ENCODE peak calls at places on chromosomes 2 and 18, in seven cellular contexts. L is lower lobe of right lung, C is pancreas, G is body of pancreas, Q is mesendoderm, D is PC-9, R is DND-41. Y is an unnamed sample.

GRCh38 chr2:119304852-119305251 is 61.8 kb downstream of the C2orf76 start:
- DNase-seq in D (no peak), C (no peak), R (no peak), G (no peak), Q (no peak), L (no peak), Y (peak; percentile 33)

GRCh38 chr18:21740474-21740723 is 193 bp upstream of the MIB1 start:
- DNase-seq in R (peak; percentile 98), D (peak; percentile 96), G (peak; percentile 99), C (no peak), Q (no peak), L (peak; percentile 99), Y (peak; percentile 97)

GRCh38 chr2:107137711-107138110 is 251.7 kb upstream of the ST6GAL2 start:
- DNase-seq in D (no peak), L (no peak), R (no peak), Q (no peak), G (no peak), C (no peak), Y (no peak)

GRCh38 chr2:28608829-28609400 is 113.1 kb downstream of the PLB1 start:
- DNase-seq in L (no peak), C (peak; percentile 13), Q (no peak), R (no peak), G (no peak), D (no peak), Y (no peak)

GRCh38 chr2:60412626-60413025 is 140.8 kb downstream of the BCL11A start:
- DNase-seq in G (no peak), C (no peak), D (no peak), L (no peak), Q (no peak), R (no peak), Y (no peak)

GRCh38 chr2:143808166-143808565 is 678.9 kb downstream of the ARHGAP15 start:
- DNase-seq in C (no peak), D (no peak), Q (peak; percentile 51), G (no peak), L (no peak), R (no peak), Y (no peak)

GRCh38 chr2:65067806-65068553 is 11.8 kb downstream of the CEP68 start:
- DNase-seq in Q (no peak), D (no peak), R (no peak), C (no peak), L (no peak), G (no peak), Y (no peak)

GRCh38 chr2:134173338-134174016 is 80.4 kb upstream of the MGAT5 start:
- DNase-seq in G (peak; percentile 47), L (no peak), Q (no peak), R (no peak), C (no peak), D (no peak), Y (no peak)

GRCh38 chr18:48946329-48946835 is 4.4 kb downstream of the SMAD7 start:
- DNase-seq in R (no peak), Q (no peak), D (no peak), C (no peak), L (no peak), G (peak; percentile 52), Y (peak; percentile 38)

GRCh38 chr2:222753251-222753824 is 81.9 kb downstream of the MOGAT1 start:
- DNase-seq in Q (no peak), L (no peak), R (no peak), D (no peak), C (no peak), G (peak; percentile 54), Y (no peak)

GRCh38 chr2:50345691-50346090 is 686.2 kb downstream of the NRXN1 start:
- DNase-seq in L (no peak), D (no peak), Q (peak; percentile 26), C (no peak), G (no peak), R (no peak), Y (no peak)

GRCh38 chr2:171307560-171307959 is 126.2 kb downstream of the METTL8 start:
- DNase-seq in Q (no peak), L (no peak), D (no peak), G (no peak), R (no peak), C (no peak), Y (no peak)

GRCh38 chr2:86809481-86810121 is 18.9 kb upstream of the CD8A start:
- DNase-seq in D (no peak), L (no peak), R (no peak), C (no peak), G (no peak), Q (no peak), Y (no peak)

GRCh38 chr2:203758841-203759691 is 52.6 kb downstream of the CD28 start:
- DNase-seq in D (peak; percentile 55), C (no peak), Q (peak; percentile 14), G (no peak), R (no peak), L (no peak), Y (no peak)

GRCh38 chr2:190106783-190107182 is 44.3 kb upstream of the MSTN start:
- DNase-seq in Q (no peak), C (no peak), G (no peak), L (no peak), R (no peak), D (no peak), Y (no peak)

GRCh38 chr18:59623456-59624383 is 73.5 kb downstream of the CCBE1 start:
- DNase-seq in R (no peak), G (no peak), L (no peak), Q (no peak), C (no peak), D (no peak), Y (no peak)

GRCh38 chr2:204842731-204843490 is 297.6 kb downstream of the PARD3B start:
- DNase-seq in D (peak; percentile 16), Q (peak; percentile 57), R (no peak), L (no peak), C (no peak), G (peak; percentile 20), Y (no peak)

GRCh38 chr2:42025151-42025582 is 22.7 kb upstream of the PKDCC start:
- DNase-seq in Q (peak; percentile 93), G (no peak), L (no peak), R (no peak), D (peak; percentile 20), C (no peak), Y (no peak)

GRCh38 chr2:233807215-233807865 is 29.2 kb downstream of the MROH2A start:
- DNase-seq in R (no peak), C (peak; percentile 29), Q (no peak), G (peak; percentile 5), L (peak; percentile 21), D (no peak), Y (no peak)

GRCh38 chr18:23462876-23463275 is 9.8 kb downstream of the RIOK3 start:
- DNase-seq in L (no peak), D (no peak), R (no peak), Q (no peak), C (no peak), G (no peak), Y (no peak)

GRCh38 chr2:163401481-163401880 is 334.3 kb downstream of the FIGN start:
- DNase-seq in L (no peak), D (peak; percentile 2), R (no peak), G (peak; percentile 10), Q (no peak), C (no peak), Y (no peak)

GRCh38 chr2:200483729-200484198 is 26.1 kb downstream of the KCTD18 start:
- DNase-seq in G (peak; percentile 73), L (peak; percentile 71), R (peak; percentile 32), D (peak; percentile 66), Q (peak; percentile 82), C (peak; percentile 80), Y (no peak)

GRCh38 chr2:153478289-153479261 is at the start of gene RPRM:
- DNase-seq in R (no peak), C (peak; percentile 95), L (peak; percentile 81), Q (peak; percentile 94), G (peak; percentile 68), D (no peak), Y (no peak)

GRCh38 chr2:26805241-26805676 is 19.4 kb downstream of the CENPA start:
- DNase-seq in L (no peak), Q (no peak), R (no peak), G (no peak), C (no peak), D (peak; percentile 14), Y (no peak)

GRCh38 chr2:138147796-138148195 is 183.5 kb downstream of the HNMT start:
- DNase-seq in G (peak; percentile 76), R (no peak), D (no peak), C (no peak), L (no peak), Q (no peak), Y (no peak)

GRCh38 chr2:38079111-38080052 is 3.4 kb upstream of the CYP1B1 start:
- DNase-seq in Q (peak; percentile 62), D (no peak), G (no peak), L (no peak), C (no peak), R (no peak), Y (no peak)

GRCh38 chr2:38075436-38076249 is at the start of gene CYP1B1:
- DNase-seq in C (peak; percentile 63), Q (no peak), D (no peak), R (no peak), L (peak; percentile 71), G (no peak), Y (no peak)

GRCh38 chr2:38076250-38076709 is 329 bp upstream of the CYP1B1 start:
- DNase-seq in Q (peak; percentile 98), C (peak; percentile 76), L (peak; percentile 88), D (no peak), R (no peak), G (peak; percentile 72), Y (peak; percentile 53)

GRCh38 chr2:38076710-38077430 is 919 bp upstream of the CYP1B1 start:
- DNase-seq in L (peak; percentile 90), C (peak; percentile 82), Q (peak; percentile 93), G (peak; percentile 68), R (no peak), D (peak; percentile 94), Y (peak; percentile 72)

GRCh38 chr2:38077431-38077769 is 1.4 kb upstream of the CYP1B1 start:
- DNase-seq in R (no peak), D (no peak), G (no peak), Q (no peak), C (no peak), L (no peak), Y (no peak)
- H3K27ac ChIP-seq in R (no peak overlapping the region), D (peak overlapping the region; percentile 98), G (peak overlapping the region; percentile 42), Q (peak overlapping the region; percentile 90), C (peak overlapping the region; percentile 76), L (peak overlapping the region; percentile 92), Y (peak overlapping the region; percentile 23)

GRCh38 chr2:235501663-235502009 is 7.8 kb downstream of the AGAP1 start:
- DNase-seq in L (no peak), C (no peak), Q (no peak), G (no peak), D (no peak), R (peak; percentile 9), Y (peak; percentile 91)
- H3K27ac ChIP-seq in L (no peak overlapping the region), C (no peak overlapping the region), Q (peak overlapping the region; percentile 57), G (no peak overlapping the region), D (no peak overlapping the region), R (peak overlapping the region; percentile 45), Y (peak overlapping the region; percentile 100)

GRCh38 chr2:226508683-226509082 is 290.9 kb downstream of the IRS1 start:
- DNase-seq in R (no peak), D (no peak), L (no peak), G (no peak), C (no peak), Q (no peak), Y (no peak)
- H3K27ac ChIP-seq in R (no peak overlapping the region), D (no peak overlapping the region), L (no peak overlapping the region), G (no peak overlapping the region), C (no peak overlapping the region), Q (no peak overlapping the region), Y (no peak overlapping the region)

DNA sequence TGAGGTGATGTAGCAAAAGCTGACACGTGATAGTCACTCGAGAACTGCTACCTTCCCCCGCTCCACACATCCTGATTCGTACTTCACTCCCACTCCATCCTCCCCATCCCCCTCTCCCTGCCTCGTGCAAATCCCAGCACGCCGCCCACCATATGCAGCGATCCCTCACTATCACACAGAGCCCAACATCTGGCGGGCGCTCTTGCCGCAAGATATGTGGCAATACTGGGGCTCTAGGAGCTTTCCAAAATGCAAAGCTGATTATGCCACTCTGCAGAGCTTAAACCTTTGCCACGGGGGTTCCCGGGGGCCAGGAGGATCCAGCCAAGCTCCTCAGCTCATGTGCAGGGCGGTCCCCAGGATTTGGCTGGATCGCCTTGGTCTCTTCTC is 37.4 kb downstream of the DNMT3A start:
- DNase-seq in Q (peak; percentile 33), D (no peak), C (no peak), R (no peak), G (no peak), L (no peak), Y (no peak)
- H3K27ac ChIP-seq in Q (no peak overlapping the region), D (no peak overlapping the region), C (no peak overlapping the region), R (no peak overlapping the region), G (no peak overlapping the region), L (no peak overlapping the region), Y (no peak overlapping the region)

Y was measured in MM.1S.